ENCODE peak calls at places on chromosomes 16 and 17, in seven cellular contexts. X is heart left ventricle, U is tibial nerve, D is kidney, A is neural progenitor cell, E is osteoblast, N is GM23338. F is an unnamed sample.

GRCh38 chr17:75665981-75666380 is 973 bp downstream of the RECQL5 start:
- DNase-seq in X (no peak), U (no peak), D (peak; percentile 20), A (no peak), E (no peak), N (no peak), F (peak; percentile 44)

GRCh38 chr17:8072727-8073461 is 14.6 kb downstream of the ALOX12B start:
- DNase-seq in X (no peak), U (no peak), D (peak; percentile 76), A (peak; percentile 54), E (peak; percentile 80), N (peak; percentile 58), F (peak; percentile 55)

GRCh38 chr16:49704586-49705155 is 151.2 kb downstream of the ZNF423 start:
- DNase-seq in X (no peak), U (no peak), D (peak; percentile 28), A (peak; percentile 42), E (peak; percentile 26), N (peak; percentile 54), F (no peak)

GRCh38 chr16:27499659-27500055 is 50.1 kb downstream of the GTF3C1 start:
- DNase-seq in X (peak; percentile 49), U (no peak), D (no peak), A (no peak), E (peak; percentile 62), N (no peak), F (peak; percentile 16)

GRCh38 chr16:15610369-15610871 is 32.5 kb downstream of the MARF1 start:
- DNase-seq in X (no peak), U (no peak), D (no peak), A (no peak), E (no peak), N (no peak), F (no peak)

GRCh38 chr16:54506691-54507090 is 220.1 kb upstream of the IRX3 start:
- DNase-seq in X (no peak), U (no peak), D (no peak), A (peak; percentile 28), E (no peak), N (peak; percentile 19), F (no peak)

GRCh38 chr17:13114601-13115024 is 96.8 kb upstream of the ELAC2 start:
- DNase-seq in X (peak; percentile 12), U (peak; percentile 8), D (no peak), A (peak; percentile 87), E (peak; percentile 81), N (peak; percentile 84), F (no peak)

GRCh38 chr17:75238684-75239191 is 22.7 kb downstream of the GGA3 start:
- DNase-seq in X (peak; percentile 49), U (no peak), D (peak; percentile 82), A (peak; percentile 80), E (peak; percentile 96), N (peak; percentile 88), F (peak; percentile 80)

GRCh38 chr16:12988071-12988470 is 86.7 kb downstream of the SHISA9 start:
- DNase-seq in X (no peak), U (no peak), D (no peak), A (no peak), E (no peak), N (no peak), F (no peak)

GRCh38 chr16:5377280-5377898 is 279.8 kb upstream of the EEF2KMT start:
- DNase-seq in X (no peak), U (no peak), D (no peak), A (no peak), E (no peak), N (no peak), F (no peak)

GRCh38 chr17:46190763-46191162 is 2.5 kb downstream of the KANSL1 start:
- DNase-seq in X (no peak), U (no peak), D (no peak), A (no peak), E (no peak), N (no peak), F (no peak)

GRCh38 chr17:27502526-27503324 is 46.5 kb downstream of the KSR1 start:
- DNase-seq in X (no peak), U (no peak), D (no peak), A (no peak), E (peak; percentile 90), N (no peak), F (peak; percentile 61)

GRCh38 chr16:71931599-71931998 is 36.3 kb downstream of the IST1 start:
- DNase-seq in X (no peak), U (no peak), D (no peak), A (no peak), E (no peak), N (no peak), F (no peak)
- H3K4me1 ChIP-seq in X (peaks cover 58% of the 10 kb centered on the region), U (no peaks in the 10 kb centered on the region), D (peaks cover 7% of the 10 kb centered on the region), A (peaks cover 26% of the 10 kb centered on the region), E (peaks cover 32% of the 10 kb centered on the region), N (no peaks in the 10 kb centered on the region), F (peaks cover 6% of the 10 kb centered on the region)

GRCh38 chr17:61196302-61196704 is 203.3 kb upstream of the TBX2 start:
- DNase-seq in X (no peak), U (no peak), D (no peak), A (no peak), E (peak; percentile 27), N (no peak), F (no peak)
- H3K27ac ChIP-seq in X (peak overlapping the region; percentile 22), U (peak overlapping the region; percentile 10), D (no peak overlapping the region), A (no peak overlapping the region), E (peak overlapping the region; percentile 21), N (no peak overlapping the region), F (no peak overlapping the region)

DNA sequence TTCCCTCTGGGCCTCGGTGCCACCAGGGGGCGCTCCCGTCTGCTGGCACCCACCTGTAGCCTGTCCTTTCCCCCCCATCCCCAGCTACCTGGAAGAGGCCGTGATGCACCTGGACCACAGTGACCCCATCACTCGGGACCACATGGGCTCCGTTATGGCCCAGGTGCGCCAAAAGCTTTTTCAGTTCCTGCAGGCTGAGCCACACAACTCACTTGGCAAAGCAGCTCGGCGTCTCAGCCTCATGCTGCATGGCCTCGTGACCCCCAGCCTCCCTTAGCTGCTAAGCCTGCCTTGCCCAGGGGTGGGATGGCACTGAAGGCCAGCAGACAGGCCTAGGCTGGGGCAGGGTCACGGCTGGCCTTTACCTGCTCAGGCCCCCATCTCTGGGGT is 818 bp upstream of the NRN1L start:
- DNase-seq in X (peak; percentile 48), U (peak; percentile 61), D (no peak), A (peak; percentile 78), E (peak; percentile 99), N (peak; percentile 90), F (peak; percentile 89)
- H3K36me3 ChIP-seq in X (peaks cover 32% of the 10 kb centered on the region), U (peaks cover 72% of the 10 kb centered on the region), D (peaks cover 38% of the 10 kb centered on the region), A (no peaks in the 10 kb centered on the region), E (peaks cover 54% of the 10 kb centered on the region), N (peaks cover 7% of the 10 kb centered on the region), F (peaks cover 12% of the 10 kb centered on the region)

DNA sequence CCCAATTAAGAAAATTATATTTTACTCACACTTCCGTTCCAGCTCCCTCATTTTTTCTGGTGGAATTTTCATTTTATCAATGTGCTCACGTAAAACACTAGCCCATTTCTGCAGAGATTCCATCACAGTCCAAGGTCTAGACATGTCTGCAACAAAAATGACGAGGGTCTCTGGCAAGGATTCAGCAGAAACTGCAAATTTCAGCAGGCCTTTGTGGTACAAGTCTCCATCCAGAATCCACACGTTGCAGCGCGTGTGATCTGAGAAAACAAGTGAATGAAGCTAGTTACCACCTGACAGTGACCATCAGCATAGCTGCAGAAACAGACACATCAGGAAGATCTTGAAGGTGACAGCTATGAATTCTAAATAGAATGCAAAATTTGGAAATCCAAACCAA is 9.0 kb downstream of the DYNC1LI2 start:
- DNase-seq in X (no peak), U (no peak), D (no peak), A (no peak), E (no peak), N (no peak), F (no peak)
- H3K4me1 ChIP-seq in X (peaks cover 62% of the 10 kb centered on the region), U (peaks cover 49% of the 10 kb centered on the region), D (peaks cover 14% of the 10 kb centered on the region), A (peaks cover 2% of the 10 kb centered on the region), E (peaks cover 29% of the 10 kb centered on the region), N (peaks cover 13% of the 10 kb centered on the region), F (peaks cover 1% of the 10 kb centered on the region)

GRCh38 chr17:47693667-47694017 is 319 bp upstream of the TBKBP1 start:
- DNase-seq in X (no peak), U (no peak), D (peak; percentile 73), A (no peak), E (no peak), N (no peak), F (no peak)
- H3K27ac ChIP-seq in X (peak overlapping the region; percentile 91), U (peak overlapping the region; percentile 89), D (no peak overlapping the region), A (no peak overlapping the region), E (no peak overlapping the region), N (peak overlapping the region; percentile 84), F (no peak overlapping the region)

DNA sequence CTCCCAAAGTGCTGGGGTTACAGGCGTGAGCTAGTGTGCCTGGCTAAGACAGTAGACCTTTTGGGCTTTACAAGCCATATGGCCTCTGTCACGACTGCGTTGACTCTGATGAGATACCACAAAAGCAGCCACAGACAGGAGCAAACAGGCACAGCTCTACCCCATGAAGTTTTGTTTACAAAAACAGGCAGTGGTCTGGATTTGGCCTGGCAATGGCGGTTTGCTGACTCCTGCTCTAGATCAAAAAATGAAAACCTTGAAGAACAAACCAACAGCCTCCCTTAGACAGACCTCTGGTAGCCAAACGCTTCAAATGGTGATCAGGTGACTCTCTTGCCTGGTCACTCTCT is 20.7 kb downstream of the SLC43A2 start:
- DNase-seq in X (no peak), U (no peak), D (no peak), A (no peak), E (peak; percentile 17), N (peak; percentile 0), F (no peak)
- H3K36me3 ChIP-seq in X (no peaks in the 10 kb centered on the region), U (peaks cover 17% of the 10 kb centered on the region), D (peaks cover 6% of the 10 kb centered on the region), A (no peaks in the 10 kb centered on the region), E (peaks cover 7% of the 10 kb centered on the region), N (no peaks in the 10 kb centered on the region), F (no peaks in the 10 kb centered on the region)

GRCh38 chr17:61405047-61405685 is 5.5 kb downstream of the TBX2 start:
- DNase-seq in X (peak; percentile 7), U (no peak), D (peak; percentile 75), A (peak; percentile 87), E (peak; percentile 73), N (peak; percentile 57), F (peak; percentile 28)
- H3K4me1 ChIP-seq in X (peaks cover 24% of the 10 kb centered on the region), U (peaks cover 16% of the 10 kb centered on the region), D (peaks cover 26% of the 10 kb centered on the region), A (peaks cover 13% of the 10 kb centered on the region), E (peaks cover 31% of the 10 kb centered on the region), N (peaks cover 26% of the 10 kb centered on the region), F (no peaks in the 10 kb centered on the region)

DNA sequence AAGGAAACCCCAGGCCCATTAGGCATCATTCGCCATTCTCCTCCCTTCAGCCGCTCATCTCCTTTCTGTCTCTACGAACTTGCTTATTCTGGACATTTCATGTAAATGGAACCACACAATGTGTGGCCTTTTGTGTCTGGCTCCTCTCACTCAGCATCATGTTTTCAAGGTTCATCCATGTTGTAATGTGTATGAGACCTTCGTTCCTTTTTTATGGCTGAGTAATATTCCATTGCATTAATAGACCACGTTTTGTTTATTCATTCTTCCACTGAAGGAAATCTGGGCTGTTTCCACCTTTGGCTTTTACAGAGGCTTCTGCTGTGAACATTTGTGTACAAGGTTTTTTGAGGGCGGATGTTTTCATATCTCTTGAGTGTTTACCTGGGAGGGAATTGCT is 3.2 kb downstream of the CRISPLD2 start:
- DNase-seq in X (no peak), U (no peak), D (no peak), A (no peak), E (no peak), N (no peak), F (no peak)
- H3K27ac ChIP-seq in X (peak overlapping the region; percentile 75), U (peak overlapping the region; percentile 84), D (peak overlapping the region; percentile 49), A (no peak overlapping the region), E (peak overlapping the region; percentile 47), N (no peak overlapping the region), F (no peak overlapping the region)

F was measured in aorta.